ENCODE peak calls at places on chromosomes 13 and 19, in four cellular contexts. One of them, this sample, is unnamed.

GRCh38 chr13:45341799-45342584 is 1.0 kb upstream of the TPT1 start:
- DNase-seq in NCI-H2081: no peak
- DNase-seq in globus pallidus: no peak
- DNase-seq in ovary: no peak
- DNase-seq in this sample: no peak

GRCh38 chr19:10223488-10224213 is 7.5 kb downstream of the S1PR2 start:
- DNase-seq in NCI-H2081: no peak
- DNase-seq in globus pallidus: no peak
- DNase-seq in ovary: peak
- DNase-seq in this sample: no peak

GRCh38 chr13:46170687-46171086 is 11.3 kb downstream of the LCP1 start:
- DNase-seq in NCI-H2081: no peak
- DNase-seq in globus pallidus: peak
- DNase-seq in ovary: no peak
- DNase-seq in this sample: no peak

GRCh38 chr19:16100524-16100923 is 11.2 kb upstream of the RAB8A start:
- DNase-seq in NCI-H2081: no peak
- DNase-seq in globus pallidus: no peak
- DNase-seq in ovary: no peak
- DNase-seq in this sample: no peak

GRCh38 chr13:82116422-82116989 is 1765.8 kb downstream of the SLITRK1 start:
- DNase-seq in NCI-H2081: no peak
- DNase-seq in globus pallidus: no peak
- DNase-seq in ovary: no peak
- DNase-seq in this sample: no peak

GRCh38 chr13:92355213-92355612 is 871.4 kb upstream of the GPC6 start:
- DNase-seq in NCI-H2081: peak
- DNase-seq in globus pallidus: peak
- DNase-seq in ovary: no peak
- DNase-seq in this sample: no peak

GRCh38 chr13:26022538-26023292 is 29.1 kb downstream of the SHISA2 start:
- DNase-seq in NCI-H2081: no peak
- DNase-seq in globus pallidus: no peak
- DNase-seq in ovary: no peak
- DNase-seq in this sample: no peak

GRCh38 chr13:43905435-43906031 is 25.8 kb downstream of the LACC1 start:
- DNase-seq in NCI-H2081: peak
- DNase-seq in globus pallidus: peak
- DNase-seq in ovary: no peak
- DNase-seq in this sample: no peak

This sample was measured in GM12878.